ENCODE peak calls at places on chromosome 12, in eight cellular contexts. One of them, this sample, is unnamed.

GRCh38 chr12:129901256-129901655 is 2.6 kb downstream of the TMEM132D start:
- DNase-seq in HFFc6: no peak
- DNase-seq in astrocyte: peak; percentile 79
- DNase-seq in Panc1: no peak
- DNase-seq in astrocyte of the spinal cord: peak; percentile 44
- DNase-seq in lower leg skin: no peak
- DNase-seq in brain microvascular endothelial cell: peak; percentile 58
- DNase-seq in foreskin fibroblast: no peak
- DNase-seq in this sample: no peak

GRCh38 chr12:19158909-19159308 is 29.4 kb downstream of the PLEKHA5 start:
- DNase-seq in HFFc6: no peak
- DNase-seq in astrocyte: peak; percentile 41
- DNase-seq in Panc1: no peak
- DNase-seq in astrocyte of the spinal cord: no peak
- DNase-seq in lower leg skin: no peak
- DNase-seq in brain microvascular endothelial cell: no peak
- DNase-seq in foreskin fibroblast: no peak
- DNase-seq in this sample: no peak

GRCh38 chr12:52605542-52605941 is 4.3 kb upstream of the KRT72 start:
- DNase-seq in HFFc6: no peak
- DNase-seq in astrocyte: no peak
- DNase-seq in Panc1: no peak
- DNase-seq in astrocyte of the spinal cord: no peak
- DNase-seq in lower leg skin: no peak
- DNase-seq in brain microvascular endothelial cell: no peak
- DNase-seq in foreskin fibroblast: no peak
- DNase-seq in this sample: no peak

GRCh38 chr12:112908548-112908947 is 1.8 kb downstream of the OAS1 start:
- DNase-seq in HFFc6: no peak
- DNase-seq in astrocyte: no peak
- DNase-seq in Panc1: no peak
- DNase-seq in astrocyte of the spinal cord: no peak
- DNase-seq in lower leg skin: no peak
- DNase-seq in brain microvascular endothelial cell: no peak
- DNase-seq in foreskin fibroblast: no peak
- DNase-seq in this sample: no peak

GRCh38 chr12:116318738-116319050 is 41.2 kb upstream of the MED13L start:
- DNase-seq in HFFc6: no peak
- DNase-seq in astrocyte: no peak
- DNase-seq in Panc1: no peak
- DNase-seq in astrocyte of the spinal cord: peak; percentile 18
- DNase-seq in lower leg skin: no peak
- DNase-seq in brain microvascular endothelial cell: no peak
- DNase-seq in foreskin fibroblast: no peak
- DNase-seq in this sample: no peak

GRCh38 chr12:22271036-22271435 is 63.5 kb downstream of the ST8SIA1 start:
- DNase-seq in HFFc6: peak; percentile 60
- DNase-seq in astrocyte: peak; percentile 94
- DNase-seq in Panc1: no peak
- DNase-seq in astrocyte of the spinal cord: peak; percentile 93
- DNase-seq in lower leg skin: no peak
- DNase-seq in brain microvascular endothelial cell: peak; percentile 63
- DNase-seq in foreskin fibroblast: peak; percentile 70
- DNase-seq in this sample: no peak

GRCh38 chr12:29287622-29288021 is 93.3 kb downstream of the ERGIC2 start:
- DNase-seq in HFFc6: no peak
- DNase-seq in astrocyte: no peak
- DNase-seq in Panc1: no peak
- DNase-seq in astrocyte of the spinal cord: no peak
- DNase-seq in lower leg skin: no peak
- DNase-seq in brain microvascular endothelial cell: no peak
- DNase-seq in foreskin fibroblast: no peak
- DNase-seq in this sample: no peak

GRCh38 chr12:30602678-30603077 is 93.0 kb downstream of the IPO8 start:
- DNase-seq in HFFc6: no peak
- DNase-seq in astrocyte: no peak
- DNase-seq in Panc1: no peak
- DNase-seq in astrocyte of the spinal cord: no peak
- DNase-seq in lower leg skin: no peak
- DNase-seq in brain microvascular endothelial cell: no peak
- DNase-seq in foreskin fibroblast: no peak
- DNase-seq in this sample: no peak

GRCh38 chr12:2737656-2738241 is 57.0 kb upstream of the FKBP4 start:
- DNase-seq in HFFc6: no peak
- DNase-seq in astrocyte: no peak
- DNase-seq in Panc1: no peak
- DNase-seq in astrocyte of the spinal cord: no peak
- DNase-seq in lower leg skin: no peak
- DNase-seq in brain microvascular endothelial cell: no peak
- DNase-seq in foreskin fibroblast: no peak
- DNase-seq in this sample: no peak

GRCh38 chr12:52254965-52255751 is 19.3 kb upstream of the KRT86 start:
- DNase-seq in HFFc6: no peak
- DNase-seq in astrocyte: no peak
- DNase-seq in Panc1: no peak
- DNase-seq in astrocyte of the spinal cord: no peak
- DNase-seq in lower leg skin: peak; percentile 40
- DNase-seq in brain microvascular endothelial cell: no peak
- DNase-seq in foreskin fibroblast: no peak
- DNase-seq in this sample: no peak

GRCh38 chr12:52857500-52857899 is 8.7 kb upstream of the KRT78 start:
- DNase-seq in HFFc6: no peak
- DNase-seq in astrocyte: no peak
- DNase-seq in Panc1: no peak
- DNase-seq in astrocyte of the spinal cord: no peak
- DNase-seq in lower leg skin: no peak
- DNase-seq in brain microvascular endothelial cell: no peak
- DNase-seq in foreskin fibroblast: no peak
- DNase-seq in this sample: no peak

GRCh38 chr12:50217202-50217601 is 50.0 kb upstream of the CERS5 start:
- DNase-seq in HFFc6: no peak
- DNase-seq in astrocyte: no peak
- DNase-seq in Panc1: no peak
- DNase-seq in astrocyte of the spinal cord: no peak
- DNase-seq in lower leg skin: no peak
- DNase-seq in brain microvascular endothelial cell: no peak
- DNase-seq in foreskin fibroblast: no peak
- DNase-seq in this sample: no peak

GRCh38 chr12:67742461-67742860 is 93.9 kb downstream of the DYRK2 start:
- DNase-seq in HFFc6: no peak
- DNase-seq in astrocyte: peak; percentile 27
- DNase-seq in Panc1: no peak
- DNase-seq in astrocyte of the spinal cord: no peak
- DNase-seq in lower leg skin: no peak
- DNase-seq in brain microvascular endothelial cell: no peak
- DNase-seq in foreskin fibroblast: peak; percentile 44
- DNase-seq in this sample: no peak

GRCh38 chr12:71610036-71610795 is 53.4 kb downstream of the ZFC3H1 start:
- DNase-seq in HFFc6: no peak
- DNase-seq in astrocyte: no peak
- DNase-seq in Panc1: no peak
- DNase-seq in astrocyte of the spinal cord: no peak
- DNase-seq in lower leg skin: no peak
- DNase-seq in brain microvascular endothelial cell: no peak
- DNase-seq in foreskin fibroblast: no peak
- DNase-seq in this sample: no peak

GRCh38 chr12:54200412-54200811 is 11.6 kb upstream of the SMUG1 start:
- DNase-seq in HFFc6: no peak
- DNase-seq in astrocyte: no peak
- DNase-seq in Panc1: no peak
- DNase-seq in astrocyte of the spinal cord: no peak
- DNase-seq in lower leg skin: no peak
- DNase-seq in brain microvascular endothelial cell: no peak
- DNase-seq in foreskin fibroblast: no peak
- DNase-seq in this sample: no peak

GRCh38 chr12:104792570-104792969 is 165.5 kb downstream of the SLC41A2 start:
- DNase-seq in HFFc6: peak; percentile 86
- DNase-seq in astrocyte: peak; percentile 94
- DNase-seq in Panc1: no peak
- DNase-seq in astrocyte of the spinal cord: peak; percentile 93
- DNase-seq in lower leg skin: no peak
- DNase-seq in brain microvascular endothelial cell: peak; percentile 89
- DNase-seq in foreskin fibroblast: peak; percentile 79
- DNase-seq in this sample: no peak

DNA sequence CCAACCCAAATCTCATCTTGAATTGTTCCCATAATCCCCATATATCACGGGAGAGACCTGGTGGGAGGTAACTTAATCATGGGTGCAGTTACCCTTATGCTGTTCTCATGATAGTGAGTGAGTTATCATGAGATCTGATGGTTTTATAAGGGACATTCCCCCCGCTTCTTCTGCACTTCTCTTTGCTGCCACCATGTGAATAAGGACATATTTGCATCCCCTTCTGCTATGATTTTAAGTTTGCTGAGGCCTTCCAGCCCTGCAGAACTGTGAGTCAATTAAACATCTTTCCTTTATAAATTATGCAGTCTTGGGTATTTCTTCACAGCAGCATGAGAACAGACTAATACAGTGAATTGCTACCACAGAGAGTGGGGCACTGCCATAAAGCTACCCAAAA is 179.1 kb downstream of the LRIG3 start:
- DNase-seq in HFFc6: no peak
- DNase-seq in astrocyte: no peak
- DNase-seq in Panc1: no peak
- DNase-seq in astrocyte of the spinal cord: no peak
- DNase-seq in lower leg skin: no peak
- DNase-seq in brain microvascular endothelial cell: no peak
- DNase-seq in foreskin fibroblast: peak; percentile 12
- DNase-seq in this sample: no peak
- TF ChIP-seq CTCF in HFFc6: peak; percentile 35
- TF ChIP-seq CTCF in astrocyte: no peak
- TF ChIP-seq CTCF in Panc1: peak; percentile 24
- TF ChIP-seq CTCF in astrocyte of the spinal cord: no peak
- TF ChIP-seq CTCF in lower leg skin: no peak
- TF ChIP-seq CTCF in brain microvascular endothelial cell: no peak
- TF ChIP-seq CTCF in foreskin fibroblast: no peak
- TF ChIP-seq CTCF in this sample: peak; percentile 55

GRCh38 chr12:48681416-48681737 is 661 bp downstream of the KANSL2 start:
- DNase-seq in HFFc6: no peak
- DNase-seq in astrocyte: no peak
- DNase-seq in Panc1: no peak
- DNase-seq in astrocyte of the spinal cord: peak; percentile 22
- DNase-seq in lower leg skin: no peak
- DNase-seq in brain microvascular endothelial cell: peak; percentile 2
- DNase-seq in foreskin fibroblast: peak; percentile 9
- DNase-seq in this sample: no peak

GRCh38 chr12:48680861-48681260 is 1.2 kb downstream of the KANSL2 start:
- DNase-seq in HFFc6: no peak
- DNase-seq in astrocyte: no peak
- DNase-seq in Panc1: no peak
- DNase-seq in astrocyte of the spinal cord: no peak
- DNase-seq in lower leg skin: no peak
- DNase-seq in brain microvascular endothelial cell: no peak
- DNase-seq in foreskin fibroblast: no peak
- DNase-seq in this sample: no peak

GRCh38 chr12:48683534-48683933 is 1.5 kb upstream of the KANSL2 start:
- DNase-seq in HFFc6: no peak
- DNase-seq in astrocyte: no peak
- DNase-seq in Panc1: no peak
- DNase-seq in astrocyte of the spinal cord: no peak
- DNase-seq in lower leg skin: no peak
- DNase-seq in brain microvascular endothelial cell: no peak
- DNase-seq in foreskin fibroblast: no peak
- DNase-seq in this sample: no peak

GRCh38 chr12:48682927-48683326 is 889 bp upstream of the KANSL2 start:
- DNase-seq in HFFc6: no peak
- DNase-seq in astrocyte: no peak
- DNase-seq in Panc1: no peak
- DNase-seq in astrocyte of the spinal cord: no peak
- DNase-seq in lower leg skin: no peak
- DNase-seq in brain microvascular endothelial cell: no peak
- DNase-seq in foreskin fibroblast: no peak
- DNase-seq in this sample: no peak

GRCh38 chr12:48681738-48682532 is at the start of gene KANSL2:
- DNase-seq in HFFc6: peak; percentile 99
- DNase-seq in astrocyte: peak; percentile 98
- DNase-seq in Panc1: peak; percentile 94
- DNase-seq in astrocyte of the spinal cord: peak; percentile 98
- DNase-seq in lower leg skin: peak; percentile 100
- DNase-seq in brain microvascular endothelial cell: peak; percentile 99
- DNase-seq in foreskin fibroblast: peak; percentile 98
- DNase-seq in this sample: peak; percentile 99
- TF ChIP-seq CTCF in HFFc6: no peak
- TF ChIP-seq CTCF in astrocyte: no peak
- TF ChIP-seq CTCF in Panc1: no peak
- TF ChIP-seq CTCF in astrocyte of the spinal cord: no peak
- TF ChIP-seq CTCF in lower leg skin: no peak
- TF ChIP-seq CTCF in brain microvascular endothelial cell: no peak
- TF ChIP-seq CTCF in foreskin fibroblast: no peak
- TF ChIP-seq CTCF in this sample: no peak

DNA sequence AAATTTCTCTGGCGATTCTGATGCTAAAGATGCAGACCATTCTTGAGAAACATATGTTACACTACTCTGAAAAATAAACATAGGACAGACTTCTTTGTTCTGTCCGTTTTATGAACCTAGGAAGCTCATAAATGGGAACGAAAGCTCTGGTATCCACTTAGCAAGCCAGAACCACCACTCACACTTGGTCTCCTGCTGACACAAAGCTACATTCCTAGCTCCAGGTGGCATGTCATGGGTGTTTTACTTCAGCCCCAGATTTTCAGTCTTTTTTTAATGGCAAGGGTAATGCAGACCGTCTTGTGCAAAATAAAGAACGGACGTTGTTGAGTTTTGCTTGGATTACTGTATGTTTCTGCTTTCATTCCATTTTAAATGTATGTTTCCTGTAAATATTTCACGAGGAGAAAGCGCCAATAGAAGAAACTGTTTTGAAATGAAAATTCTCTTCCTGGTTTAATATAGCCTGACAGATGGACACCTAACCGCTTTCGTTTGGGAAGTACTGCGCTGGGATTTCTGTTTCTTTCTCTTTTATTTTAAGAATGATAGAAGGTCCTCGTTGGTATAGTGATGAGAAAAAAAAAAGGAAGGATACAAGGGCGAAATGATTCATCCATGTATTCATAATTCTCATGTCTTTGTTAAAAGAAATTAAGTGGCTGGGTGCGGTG is 820 bp upstream of the COQ5 start:
- DNase-seq in HFFc6: peak; percentile 42
- DNase-seq in astrocyte: peak; percentile 42
- DNase-seq in Panc1: no peak
- DNase-seq in astrocyte of the spinal cord: peak; percentile 64
- DNase-seq in lower leg skin: no peak
- DNase-seq in brain microvascular endothelial cell: peak; percentile 32
- DNase-seq in foreskin fibroblast: no peak
- DNase-seq in this sample: no peak
- TF ChIP-seq CTCF in HFFc6: peak; percentile 14
- TF ChIP-seq CTCF in astrocyte: peak; percentile 3
- TF ChIP-seq CTCF in Panc1: no peak
- TF ChIP-seq CTCF in astrocyte of the spinal cord: no peak
- TF ChIP-seq CTCF in lower leg skin: no peak
- TF ChIP-seq CTCF in brain microvascular endothelial cell: no peak
- TF ChIP-seq CTCF in foreskin fibroblast: no peak
- TF ChIP-seq CTCF in this sample: no peak

DNA sequence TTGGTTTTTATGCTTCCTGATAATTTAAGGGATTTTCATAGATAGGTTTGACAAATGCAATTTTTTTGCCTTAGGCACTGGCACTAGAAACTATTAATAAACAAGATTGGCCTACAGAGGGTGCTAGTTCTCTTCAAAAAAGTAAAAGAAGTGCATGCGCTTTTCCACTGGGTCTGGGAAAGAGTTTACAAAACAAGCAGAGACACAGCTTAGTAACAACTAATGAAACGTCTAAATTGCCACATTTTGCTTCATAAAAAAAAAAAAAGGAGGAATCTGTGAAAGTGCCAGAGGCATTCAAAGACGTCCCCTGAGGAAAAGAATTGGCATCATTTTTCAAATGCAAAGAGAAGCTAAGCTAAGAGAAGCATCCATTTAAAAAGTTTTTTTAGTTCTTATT is 58.3 kb upstream of the EEA1 start:
- DNase-seq in HFFc6: peak; percentile 84
- DNase-seq in astrocyte: peak; percentile 53
- DNase-seq in Panc1: peak; percentile 27
- DNase-seq in astrocyte of the spinal cord: peak; percentile 82
- DNase-seq in lower leg skin: no peak
- DNase-seq in brain microvascular endothelial cell: peak; percentile 56
- DNase-seq in foreskin fibroblast: peak; percentile 62
- DNase-seq in this sample: no peak
- TF ChIP-seq CTCF in HFFc6: peak; percentile 84
- TF ChIP-seq CTCF in astrocyte: peak; percentile 58
- TF ChIP-seq CTCF in Panc1: peak; percentile 62
- TF ChIP-seq CTCF in astrocyte of the spinal cord: peak; percentile 37
- TF ChIP-seq CTCF in lower leg skin: no peak
- TF ChIP-seq CTCF in brain microvascular endothelial cell: peak; percentile 39
- TF ChIP-seq CTCF in foreskin fibroblast: peak; percentile 28
- TF ChIP-seq CTCF in this sample: peak; percentile 87